ENCODE peak calls at places on chromosome 19, in seven cellular contexts. F, S, X, U, Q, Z and G are unnamed samples.

GRCh38 chr19:6322284-6322683 is 11.1 kb downstream of the ACER1 start:
- DNase-seq in X (no peak), Q (no peak), U (no peak), F (no peak), Z (no peak), S (no peak), G (no peak)

GRCh38 chr19:48044561-48044960 is 682 bp upstream of the CABP5 start:
- DNase-seq in Z (no peak), U (no peak), F (no peak), X (no peak), S (no peak), Q (no peak), G (no peak)

GRCh38 chr19:56193981-56194380 is 3.6 kb downstream of the ZSCAN5B start:
- DNase-seq in Q (no peak), U (no peak), F (no peak), Z (no peak), X (no peak), S (no peak), G (no peak)

GRCh38 chr19:55640043-55640576 is 692 bp upstream of the ZNF580 start:
- DNase-seq in U (peak), X (no peak), Q (no peak), F (no peak), S (no peak), Z (no peak), G (peak)

GRCh38 chr19:51188227-51188559 is 36.7 kb upstream of the CD33 start:
- DNase-seq in F (no peak), Q (no peak), S (no peak), Z (no peak), X (no peak), U (no peak), G (no peak)

GRCh38 chr19:14477417-14478112 is 2.4 kb upstream of the PTGER1 start:
- DNase-seq in X (no peak), U (no peak), Z (no peak), F (no peak), S (no peak), Q (no peak), G (peak)

GRCh38 chr19:36528921-36529518 is 949 bp upstream of the ZNF260 start:
- DNase-seq in U (peak), X (peak), Q (no peak), F (no peak), Z (peak), S (peak), G (peak)

GRCh38 chr19:55635334-55635717 is 5.5 kb upstream of the ZNF580 start:
- DNase-seq in F (no peak), X (no peak), S (no peak), U (no peak), Z (no peak), Q (no peak), G (no peak)

GRCh38 chr19:35911790-35912189 is 3.7 kb upstream of the TYROBP start:
- DNase-seq in X (no peak), F (peak), S (no peak), Q (no peak), Z (no peak), U (no peak), G (no peak)

GRCh38 chr19:18846862-18847515 is 15.2 kb downstream of the UPF1 start:
- DNase-seq in S (peak), U (no peak), Z (no peak), X (peak), F (no peak), Q (no peak), G (peak)

GRCh38 chr19:8269724-8270123 is 38.4 kb downstream of the CD320 start:
- DNase-seq in Q (no peak), X (no peak), F (no peak), U (no peak), S (no peak), Z (no peak), G (no peak)

GRCh38 chr19:47729799-47730520 is 15.4 kb upstream of the NOP53 start:
- DNase-seq in Q (no peak), X (peak), Z (no peak), F (no peak), S (peak), U (peak), G (peak)

GRCh38 chr19:6062274-6062673 is 48.0 kb downstream of the RFX2 start:
- DNase-seq in Q (no peak), X (no peak), U (no peak), S (no peak), Z (no peak), F (no peak), G (no peak)

GRCh38 chr19:4379383-4380253 is 20.7 kb downstream of the SH3GL1 start:
- DNase-seq in F (no peak), X (no peak), Q (no peak), U (no peak), S (no peak), Z (peak), G (peak)

GRCh38 chr19:5594521-5594950 is 26.8 kb upstream of the TINCR start:
- DNase-seq in S (no peak), U (no peak), F (no peak), Q (no peak), Z (no peak), X (peak), G (no peak)

GRCh38 chr19:36686365-36687213 is 823 bp upstream of the ZNF567 start:
- DNase-seq in U (no peak), X (no peak), S (peak), F (no peak), Q (no peak), Z (no peak), G (no peak)

GRCh38 chr19:3034845-3035541 is 5.9 kb upstream of the TLE2 start:
- DNase-seq in Z (peak), X (no peak), Q (no peak), F (no peak), S (peak), U (peak), G (no peak)

GRCh38 chr19:4154571-4155312 is 1.3 kb downstream of the CREB3L3 start:
- DNase-seq in Q (no peak), S (no peak), X (no peak), Z (no peak), F (no peak), U (no peak), G (no peak)

GRCh38 chr19:44657211-44657921 is 13.7 kb downstream of the PVR start:
- DNase-seq in U (peak), X (peak), Z (no peak), Q (no peak), F (no peak), S (peak), G (peak)

GRCh38 chr19:33100894-33101644 is 20.1 kb downstream of the GPATCH1 start:
- DNase-seq in Q (peak), F (no peak), Z (no peak), S (no peak), U (peak), X (peak), G (no peak)

GRCh38 chr19:43354305-43354627 is 780 bp downstream of the CD177 start:
- DNase-seq in S (peak), Q (no peak), X (no peak), Z (no peak), F (no peak), U (no peak), G (peak)

GRCh38 chr19:7004313-7004931 is 16.8 kb downstream of the MBD3L2B start:
- DNase-seq in X (peak), S (no peak), U (peak), Q (peak), Z (no peak), F (peak), G (no peak)

GRCh38 chr19:8377598-8377997 is 12.6 kb upstream of the RAB11B start:
- DNase-seq in Q (no peak), Z (no peak), F (no peak), X (no peak), S (no peak), U (no peak), G (no peak)

GRCh38 chr19:18637644-18638630 is 1.1 kb downstream of the KLHL26 start:
- DNase-seq in Q (no peak), X (no peak), U (peak), F (peak), S (no peak), Z (no peak), G (no peak)

GRCh38 chr19:12052057-12052570 is 647 bp downstream of the ZNF878 start:
- DNase-seq in F (no peak), Z (no peak), X (no peak), Q (no peak), U (no peak), S (no peak), G (peak)

GRCh38 chr19:49201042-49201441 is 43.5 kb downstream of the TRPM4 start:
- DNase-seq in F (no peak), S (no peak), U (no peak), Z (no peak), Q (no peak), X (no peak), G (no peak)

GRCh38 chr19:55062735-55063491 is at the start of gene RDH13:
- DNase-seq in F (peak), U (peak), S (peak), Z (peak), X (peak), Q (peak), G (peak)

GRCh38 chr19:44753932-44754742 is 5.6 kb downstream of the BCL3 start:
- DNase-seq in Q (no peak), F (no peak), Z (no peak), U (peak), S (peak), X (no peak), G (peak)

GRCh38 chr19:5166262-5166661 is 174.3 kb downstream of the PTPRS start:
- DNase-seq in Z (no peak), U (no peak), S (no peak), X (peak), F (no peak), Q (no peak), G (no peak)

GRCh38 chr19:3131168-3131567 is 4.7 kb upstream of the GNA15 start:
- DNase-seq in S (no peak), X (no peak), Q (no peak), Z (no peak), U (no peak), F (no peak), G (no peak)

GRCh38 chr19:43759515-43759914 is 4.8 kb upstream of the SMG9 start:
- DNase-seq in U (peak), S (no peak), F (peak), X (peak), Z (no peak), Q (no peak), G (no peak)

GRCh38 chr19:45952691-45953505 is 20.8 kb downstream of the NOVA2 start:
- DNase-seq in Z (no peak), Q (no peak), U (peak), F (no peak), X (no peak), S (peak), G (peak)

GRCh38 chr19:51135004-51135403 is 7.1 kb upstream of the SIGLEC7 start:
- DNase-seq in X (no peak), F (no peak), Q (no peak), U (no peak), Z (no peak), S (no peak), G (no peak)

DNA sequence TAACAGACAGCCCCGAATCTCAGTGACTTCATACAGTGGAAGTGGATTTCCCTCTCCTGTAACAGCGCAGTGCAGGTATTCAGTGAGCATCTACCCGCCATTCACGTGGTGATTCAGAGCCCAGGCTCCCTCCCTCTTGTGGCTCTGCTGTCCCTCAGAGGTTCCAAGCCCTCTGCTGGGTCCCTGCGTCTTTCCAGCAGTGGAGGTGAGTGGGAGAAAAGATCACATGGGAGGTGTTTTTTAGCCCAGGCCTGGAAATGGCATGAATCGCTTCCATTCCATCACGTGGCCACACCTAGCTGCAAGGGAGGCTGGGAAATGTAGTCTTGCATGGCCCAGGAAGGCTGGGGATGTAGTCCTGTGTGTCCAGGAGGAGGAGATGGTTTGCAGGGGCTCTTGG is 61.4 kb downstream of the DPF1 start:
- DNase-seq in S (no peak), Q (no peak), F (no peak), X (no peak), Z (no peak), U (no peak), G (no peak)
- TF ChIP-seq SIN3A in S (no peak), Q (no peak), F (no peak), X (no peak), Z (no peak), U (no peak), G (no peak)

GRCh38 chr19:10192922-10193321 is 1.8 kb downstream of the DNMT1 start:
- DNase-seq in Q (no peak), S (no peak), X (no peak), F (no peak), U (no peak), Z (no peak), G (no peak)
- TF ChIP-seq SIN3A in Q (no peak), S (no peak), X (no peak), F (no peak), U (no peak), Z (no peak), G (no peak)

GRCh38 chr19:16530540-16531379 is 11.5 kb downstream of the CHERP start:
- DNase-seq in Q (no peak), Z (no peak), F (no peak), S (no peak), U (peak), X (no peak), G (no peak)
- TF ChIP-seq SIN3A in Q (no peak), Z (no peak), F (no peak), S (no peak), U (no peak), X (no peak), G (no peak)

DNA sequence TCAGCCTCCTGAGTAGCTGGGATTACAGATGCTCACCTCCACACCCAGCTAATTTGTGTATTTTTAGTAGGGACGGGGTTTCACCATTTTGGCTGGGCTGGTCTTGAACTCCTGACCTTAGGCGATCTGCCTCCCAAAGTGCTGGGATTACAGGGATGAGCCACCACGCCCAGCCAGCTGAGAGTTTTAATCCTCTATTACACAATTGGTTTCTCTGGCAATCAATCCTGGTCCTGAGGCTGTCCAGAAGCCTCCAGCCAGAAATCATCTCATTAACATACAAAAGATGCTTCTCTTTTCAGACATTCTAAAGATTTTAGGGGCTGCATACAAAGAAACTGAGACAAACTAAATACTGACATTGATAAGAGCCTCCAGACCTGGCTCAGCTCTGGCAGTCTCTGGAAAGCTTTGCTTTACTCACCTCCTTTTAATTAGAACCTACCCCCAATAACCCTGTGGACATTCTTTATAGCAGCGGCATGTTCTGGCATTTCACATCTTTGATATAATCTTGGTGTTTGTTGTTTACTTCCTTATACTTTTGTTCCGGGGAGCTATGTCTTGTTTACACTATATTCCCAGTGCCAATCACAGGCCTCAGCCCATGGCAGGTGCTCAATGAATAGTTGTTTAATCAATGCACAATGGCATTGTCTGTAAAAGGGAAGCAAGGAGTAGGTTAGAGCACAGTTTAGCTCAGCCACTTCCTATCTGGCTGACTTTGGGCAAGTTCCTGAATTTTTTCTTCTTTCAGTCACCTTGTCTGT is 4.1 kb upstream of the ZNF724 start:
- DNase-seq in Q (no peak), U (no peak), Z (no peak), X (no peak), S (no peak), F (no peak), G (no peak)
- TF ChIP-seq SIN3A in Q (no peak), U (no peak), Z (no peak), X (no peak), S (no peak), F (no peak), G (no peak)

GRCh38 chr19:1978346-1978894 is 37.1 kb downstream of the BTBD2 start:
- DNase-seq in F (no peak), U (no peak), S (no peak), Z (no peak), X (no peak), Q (no peak), G (no peak)

GRCh38 chr19:1980782-1981181 is 34.7 kb downstream of the BTBD2 start:
- DNase-seq in Z (no peak), X (no peak), Q (no peak), S (no peak), F (no peak), U (no peak), G (no peak)

GRCh38 chr19:1979017-1979416 is 36.5 kb downstream of the BTBD2 start:
- DNase-seq in U (no peak), X (no peak), F (no peak), Z (no peak), Q (no peak), S (no peak), G (no peak)

GRCh38 chr19:1980068-1980467 is 35.4 kb downstream of the BTBD2 start:
- DNase-seq in X (no peak), Q (no peak), S (no peak), U (no peak), F (no peak), Z (no peak), G (no peak)

DNA sequence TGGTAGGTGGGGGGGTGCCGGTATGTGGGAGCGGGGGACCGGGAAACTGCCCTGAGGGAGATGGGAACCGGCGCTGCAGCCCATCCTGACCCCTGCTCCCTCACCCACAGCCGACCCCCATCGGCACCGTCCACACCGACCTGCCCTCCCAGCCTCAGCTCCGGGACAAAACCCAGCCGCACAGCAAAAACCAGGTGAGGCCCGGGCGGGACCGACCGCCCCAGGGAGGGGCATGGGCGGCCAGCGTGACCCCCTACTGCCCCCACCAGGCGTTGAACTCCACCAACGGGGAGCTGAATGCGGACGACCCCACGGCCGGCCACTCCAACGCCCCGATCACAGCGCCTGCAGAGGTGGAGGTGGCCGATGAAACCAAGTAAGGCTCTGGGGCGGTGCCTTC is 35.9 kb downstream of the BTBD2 start:
- DNase-seq in Q (no peak), F (no peak), U (no peak), S (no peak), X (no peak), Z (no peak), G (no peak)
- TF ChIP-seq SIN3A in Q (no peak), F (no peak), U (no peak), S (no peak), X (no peak), Z (no peak), G (no peak)

GRCh38 chr19:39329948-39330347 is 5.9 kb downstream of the GMFG start:
- DNase-seq in X (no peak), Z (no peak), Q (no peak), S (no peak), U (no peak), F (no peak), G (no peak)

GRCh38 chr19:39327990-39328705 is 7.5 kb upstream of the LRFN1 start:
- DNase-seq in F (no peak), S (peak), X (peak), Z (no peak), Q (peak), U (peak), G (peak)

GRCh38 chr19:39324242-39324842 is 3.7 kb upstream of the LRFN1 start:
- DNase-seq in Z (no peak), U (no peak), Q (no peak), S (no peak), X (no peak), F (no peak), G (no peak)

GRCh38 chr19:39327318-39327717 is 6.7 kb upstream of the LRFN1 start:
- DNase-seq in Z (no peak), F (no peak), X (no peak), U (no peak), Q (no peak), S (no peak), G (no peak)

GRCh38 chr19:39325778-39326680 is 5.4 kb upstream of the LRFN1 start:
- DNase-seq in U (peak), X (peak), Z (no peak), Q (no peak), F (peak), S (no peak), G (peak)
- TF ChIP-seq SIN3A in U (no peak), X (no peak), Z (no peak), Q (no peak), F (no peak), S (no peak), G (no peak)

GRCh38 chr19:32061304-32061703 is 284.1 kb upstream of the ZNF507 start:
- DNase-seq in Q (no peak), F (no peak), U (no peak), Z (no peak), S (no peak), X (no peak), G (no peak)
- TF ChIP-seq SIN3A in Q (no peak), F (no peak), U (no peak), Z (no peak), S (no peak), X (no peak), G (no peak)

GRCh38 chr19:41206456-41206855 is 12.6 kb upstream of the AXL start:
- DNase-seq in Q (no peak), X (no peak), U (no peak), S (no peak), Z (no peak), F (no peak), G (no peak)

GRCh38 chr19:41205995-41206394 is 13.0 kb downstream of the CYP2S1 start:
- DNase-seq in X (no peak), S (no peak), U (no peak), F (no peak), Z (no peak), Q (no peak), G (no peak)

GRCh38 chr19:41203371-41203770 is 10.4 kb downstream of the CYP2S1 start:
- DNase-seq in Q (no peak), S (no peak), F (no peak), Z (no peak), X (no peak), U (no peak), G (no peak)

DNA sequence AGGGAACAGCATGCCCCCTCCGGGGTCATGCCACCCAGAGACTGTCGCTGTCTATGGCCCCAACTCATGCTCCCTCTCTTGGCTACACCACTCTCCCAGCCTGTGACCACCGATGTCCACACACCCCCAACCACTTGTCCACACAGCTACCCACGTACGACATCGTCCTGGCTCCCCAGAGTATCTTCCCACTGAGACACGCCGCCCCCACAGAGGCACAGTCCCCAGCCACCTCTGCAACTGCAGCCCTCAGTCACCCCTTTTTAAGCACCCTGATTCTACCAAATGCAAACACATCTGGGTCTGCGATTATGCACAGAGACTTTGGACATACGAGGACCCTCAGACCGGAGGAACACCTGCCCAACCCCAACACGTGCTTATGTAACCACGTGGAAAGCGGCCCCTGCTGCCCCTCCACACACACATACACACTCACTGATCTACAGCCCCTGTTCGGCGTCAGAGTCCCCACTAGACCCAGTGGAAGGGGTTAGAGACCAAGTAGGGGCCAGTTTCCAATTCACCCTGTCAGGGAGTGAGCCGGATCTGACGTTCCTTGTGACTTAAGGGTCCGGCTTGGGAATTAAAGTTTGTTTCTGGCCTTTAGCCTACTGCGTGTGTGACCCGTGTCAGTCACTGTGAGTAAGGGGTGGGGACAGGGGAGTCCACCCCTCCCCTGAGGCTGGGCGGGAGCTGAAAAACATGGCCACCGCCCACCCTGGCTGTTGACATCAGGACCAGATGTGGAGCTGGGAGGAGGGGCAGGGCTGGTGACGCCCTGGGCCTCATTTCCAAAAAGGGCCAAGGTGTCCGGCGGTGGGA is 11.9 kb upstream of the AXL start:
- DNase-seq in S (no peak), F (no peak), Q (no peak), X (no peak), Z (no peak), U (peak), G (no peak)
- TF ChIP-seq SIN3A in S (no peak), F (no peak), Q (no peak), X (no peak), Z (no peak), U (no peak), G (no peak)